ENCODE peak calls at places on chromosomes 12 and 14, in six cellular contexts. One of them, this sample, is unnamed.

GRCh38 chr12:101885912-101886561 is 8.7 kb downstream of the DRAM1 start:
- DNase-seq in endodermal cell: no peak
- DNase-seq in right lobe of liver: no peak
- DNase-seq in foreskin fibroblast: no peak
- DNase-seq in astrocyte of the spinal cord: no peak
- DNase-seq in fibroblast of mammary gland: no peak
- DNase-seq in this sample: no peak

GRCh38 chr14:96039633-96040311 is 610 bp downstream of the C14orf132 start:
- DNase-seq in endodermal cell: peak; percentile 83
- DNase-seq in right lobe of liver: peak; percentile 47
- DNase-seq in foreskin fibroblast: no peak
- DNase-seq in astrocyte of the spinal cord: peak; percentile 43
- DNase-seq in fibroblast of mammary gland: peak; percentile 14
- DNase-seq in this sample: peak; percentile 73

GRCh38 chr14:61876362-61877049 is 114.3 kb downstream of the SNAPC1 start:
- DNase-seq in endodermal cell: no peak
- DNase-seq in right lobe of liver: no peak
- DNase-seq in foreskin fibroblast: no peak
- DNase-seq in astrocyte of the spinal cord: no peak
- DNase-seq in fibroblast of mammary gland: no peak
- DNase-seq in this sample: no peak

GRCh38 chr12:57764662-57765002 is 2.2 kb downstream of the CYP27B1 start:
- DNase-seq in endodermal cell: no peak
- DNase-seq in right lobe of liver: no peak
- DNase-seq in foreskin fibroblast: no peak
- DNase-seq in astrocyte of the spinal cord: no peak
- DNase-seq in fibroblast of mammary gland: no peak
- DNase-seq in this sample: peak; percentile 72

GRCh38 chr12:122356192-122356635 is 66.3 kb downstream of the CLIP1 start:
- DNase-seq in endodermal cell: peak; percentile 85
- DNase-seq in right lobe of liver: no peak
- DNase-seq in foreskin fibroblast: peak; percentile 58
- DNase-seq in astrocyte of the spinal cord: peak; percentile 77
- DNase-seq in fibroblast of mammary gland: peak; percentile 77
- DNase-seq in this sample: no peak

GRCh38 chr12:108640802-108641445 is 7.2 kb upstream of the SELPLG start:
- DNase-seq in endodermal cell: peak; percentile 56
- DNase-seq in right lobe of liver: no peak
- DNase-seq in foreskin fibroblast: no peak
- DNase-seq in astrocyte of the spinal cord: peak; percentile 52
- DNase-seq in fibroblast of mammary gland: peak; percentile 47
- DNase-seq in this sample: no peak

GRCh38 chr12:70251226-70251625 is 8.0 kb downstream of the CNOT2 start:
- DNase-seq in endodermal cell: no peak
- DNase-seq in right lobe of liver: no peak
- DNase-seq in foreskin fibroblast: no peak
- DNase-seq in astrocyte of the spinal cord: no peak
- DNase-seq in fibroblast of mammary gland: no peak
- DNase-seq in this sample: no peak

GRCh38 chr14:50371546-50371945 is 25.1 kb downstream of the CDKL1 start:
- DNase-seq in endodermal cell: no peak
- DNase-seq in right lobe of liver: no peak
- DNase-seq in foreskin fibroblast: no peak
- DNase-seq in astrocyte of the spinal cord: no peak
- DNase-seq in fibroblast of mammary gland: no peak
- DNase-seq in this sample: no peak

GRCh38 chr14:104393199-104393897 is 186.2 kb upstream of the C14orf180 start:
- DNase-seq in endodermal cell: no peak
- DNase-seq in right lobe of liver: no peak
- DNase-seq in foreskin fibroblast: no peak
- DNase-seq in astrocyte of the spinal cord: no peak
- DNase-seq in fibroblast of mammary gland: no peak
- DNase-seq in this sample: peak; percentile 61

GRCh38 chr14:22715186-22715812 is 51.2 kb upstream of the OXA1L start:
- DNase-seq in endodermal cell: no peak
- DNase-seq in right lobe of liver: no peak
- DNase-seq in foreskin fibroblast: no peak
- DNase-seq in astrocyte of the spinal cord: no peak
- DNase-seq in fibroblast of mammary gland: no peak
- DNase-seq in this sample: no peak

GRCh38 chr14:78921856-78922255 is 751.7 kb downstream of the NRXN3 start:
- DNase-seq in endodermal cell: no peak
- DNase-seq in right lobe of liver: no peak
- DNase-seq in foreskin fibroblast: peak; percentile 33
- DNase-seq in astrocyte of the spinal cord: peak; percentile 82
- DNase-seq in fibroblast of mammary gland: peak; percentile 48
- DNase-seq in this sample: no peak

GRCh38 chr12:113837528-113838296 is 128.4 kb downstream of the RBM19 start:
- DNase-seq in endodermal cell: no peak
- DNase-seq in right lobe of liver: no peak
- DNase-seq in foreskin fibroblast: no peak
- DNase-seq in astrocyte of the spinal cord: no peak
- DNase-seq in fibroblast of mammary gland: no peak
- DNase-seq in this sample: no peak

GRCh38 chr12:6230321-6231110 is 30.3 kb downstream of the CD9 start:
- DNase-seq in endodermal cell: no peak
- DNase-seq in right lobe of liver: peak; percentile 42
- DNase-seq in foreskin fibroblast: peak; percentile 58
- DNase-seq in astrocyte of the spinal cord: peak; percentile 68
- DNase-seq in fibroblast of mammary gland: no peak
- DNase-seq in this sample: peak; percentile 78

GRCh38 chr14:24721772-24722171 is 87.8 kb upstream of the GZMB start:
- DNase-seq in endodermal cell: no peak
- DNase-seq in right lobe of liver: no peak
- DNase-seq in foreskin fibroblast: peak; percentile 2
- DNase-seq in astrocyte of the spinal cord: no peak
- DNase-seq in fibroblast of mammary gland: peak; percentile 28
- DNase-seq in this sample: no peak

GRCh38 chr12:45433441-45433868 is 217.6 kb downstream of the ANO6 start:
- DNase-seq in endodermal cell: peak; percentile 94
- DNase-seq in right lobe of liver: no peak
- DNase-seq in foreskin fibroblast: no peak
- DNase-seq in astrocyte of the spinal cord: no peak
- DNase-seq in fibroblast of mammary gland: no peak
- DNase-seq in this sample: no peak

GRCh38 chr12:12482150-12482761 is 80.4 kb downstream of the DUSP16 start:
- DNase-seq in endodermal cell: no peak
- DNase-seq in right lobe of liver: no peak
- DNase-seq in foreskin fibroblast: no peak
- DNase-seq in astrocyte of the spinal cord: no peak
- DNase-seq in fibroblast of mammary gland: no peak
- DNase-seq in this sample: no peak

GRCh38 chr14:106141242-106142220 is 615.1 kb downstream of the TMEM121 start:
- DNase-seq in endodermal cell: no peak
- DNase-seq in right lobe of liver: no peak
- DNase-seq in foreskin fibroblast: no peak
- DNase-seq in astrocyte of the spinal cord: no peak
- DNase-seq in fibroblast of mammary gland: no peak
- DNase-seq in this sample: no peak

GRCh38 chr12:64674367-64674922 is 64.2 kb downstream of the RASSF3 start:
- DNase-seq in endodermal cell: no peak
- DNase-seq in right lobe of liver: no peak
- DNase-seq in foreskin fibroblast: no peak
- DNase-seq in astrocyte of the spinal cord: no peak
- DNase-seq in fibroblast of mammary gland: no peak
- DNase-seq in this sample: no peak

GRCh38 chr14:65291561-65291960 is 121.0 kb upstream of the FUT8 start:
- DNase-seq in endodermal cell: no peak
- DNase-seq in right lobe of liver: no peak
- DNase-seq in foreskin fibroblast: no peak
- DNase-seq in astrocyte of the spinal cord: no peak
- DNase-seq in fibroblast of mammary gland: no peak
- DNase-seq in this sample: no peak

GRCh38 chr14:75258079-75258802 is 20.4 kb upstream of the FOS start:
- DNase-seq in endodermal cell: no peak
- DNase-seq in right lobe of liver: peak; percentile 61
- DNase-seq in foreskin fibroblast: peak; percentile 66
- DNase-seq in astrocyte of the spinal cord: peak; percentile 14
- DNase-seq in fibroblast of mammary gland: peak; percentile 73
- DNase-seq in this sample: peak; percentile 64

GRCh38 chr14:92472860-92473259 is 40.7 kb upstream of the RIN3 start:
- DNase-seq in endodermal cell: no peak
- DNase-seq in right lobe of liver: no peak
- DNase-seq in foreskin fibroblast: no peak
- DNase-seq in astrocyte of the spinal cord: no peak
- DNase-seq in fibroblast of mammary gland: peak; percentile 16
- DNase-seq in this sample: no peak

GRCh38 chr12:17818931-17819330 is 271.1 kb downstream of the RERGL start:
- DNase-seq in endodermal cell: peak; percentile 74
- DNase-seq in right lobe of liver: no peak
- DNase-seq in foreskin fibroblast: no peak
- DNase-seq in astrocyte of the spinal cord: no peak
- DNase-seq in fibroblast of mammary gland: no peak
- DNase-seq in this sample: no peak

DNA sequence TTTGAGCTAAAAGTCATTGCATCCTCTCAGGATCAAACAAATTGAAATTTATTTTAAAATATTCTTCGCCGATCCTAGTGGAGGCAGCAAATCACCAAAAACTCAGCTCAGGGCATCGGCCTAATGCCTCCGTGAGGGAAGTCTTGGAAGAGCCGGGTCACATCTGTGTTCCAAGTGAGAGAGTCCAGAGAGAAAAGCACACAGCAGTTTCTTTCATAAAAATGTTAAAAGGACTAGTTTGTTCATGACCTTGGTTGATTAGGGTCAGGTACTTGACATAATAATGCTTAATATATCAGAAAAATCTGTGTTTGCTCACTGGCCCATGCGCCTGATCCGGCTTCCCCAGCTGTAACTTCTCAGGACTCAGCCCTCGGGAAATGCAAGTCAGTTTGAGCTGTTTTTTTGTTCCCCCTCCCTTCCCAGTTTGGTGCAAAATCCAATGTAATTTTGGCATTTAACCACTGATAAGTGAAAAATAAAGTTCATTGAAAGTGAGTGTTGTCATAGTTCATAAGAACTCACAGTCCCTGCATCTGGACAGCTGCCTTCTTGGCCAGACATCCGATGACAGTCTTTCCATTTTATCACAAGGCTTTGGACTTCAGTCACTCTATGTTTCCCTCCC is 161.7 kb downstream of the CAND1 start:
- DNase-seq in endodermal cell: no peak
- DNase-seq in right lobe of liver: peak; percentile 34
- DNase-seq in foreskin fibroblast: no peak
- DNase-seq in astrocyte of the spinal cord: no peak
- DNase-seq in fibroblast of mammary gland: peak; percentile 44
- DNase-seq in this sample: no peak
- TF ChIP-seq CTCF in endodermal cell: peak; percentile 49
- TF ChIP-seq CTCF in right lobe of liver: peak; percentile 30
- TF ChIP-seq CTCF in foreskin fibroblast: no peak
- TF ChIP-seq CTCF in astrocyte of the spinal cord: no peak
- TF ChIP-seq CTCF in fibroblast of mammary gland: peak; percentile 14
- TF ChIP-seq CTCF in this sample: peak; percentile 43

GRCh38 chr12:50219544-50219943 is 52.4 kb upstream of the CERS5 start:
- DNase-seq in endodermal cell: no peak
- DNase-seq in right lobe of liver: no peak
- DNase-seq in foreskin fibroblast: no peak
- DNase-seq in astrocyte of the spinal cord: no peak
- DNase-seq in fibroblast of mammary gland: no peak
- DNase-seq in this sample: no peak
- H3K4me3 ChIP-seq in endodermal cell: peak overlapping the region; percentile 26
- H3K4me3 ChIP-seq in right lobe of liver: no peak overlapping the region
- H3K4me3 ChIP-seq in foreskin fibroblast: peak overlapping the region; percentile 64
- H3K4me3 ChIP-seq in astrocyte of the spinal cord: peak overlapping the region; percentile 64
- H3K4me3 ChIP-seq in fibroblast of mammary gland: peak overlapping the region; percentile 100
- H3K4me3 ChIP-seq in this sample: peak overlapping the region; percentile 50

DNA sequence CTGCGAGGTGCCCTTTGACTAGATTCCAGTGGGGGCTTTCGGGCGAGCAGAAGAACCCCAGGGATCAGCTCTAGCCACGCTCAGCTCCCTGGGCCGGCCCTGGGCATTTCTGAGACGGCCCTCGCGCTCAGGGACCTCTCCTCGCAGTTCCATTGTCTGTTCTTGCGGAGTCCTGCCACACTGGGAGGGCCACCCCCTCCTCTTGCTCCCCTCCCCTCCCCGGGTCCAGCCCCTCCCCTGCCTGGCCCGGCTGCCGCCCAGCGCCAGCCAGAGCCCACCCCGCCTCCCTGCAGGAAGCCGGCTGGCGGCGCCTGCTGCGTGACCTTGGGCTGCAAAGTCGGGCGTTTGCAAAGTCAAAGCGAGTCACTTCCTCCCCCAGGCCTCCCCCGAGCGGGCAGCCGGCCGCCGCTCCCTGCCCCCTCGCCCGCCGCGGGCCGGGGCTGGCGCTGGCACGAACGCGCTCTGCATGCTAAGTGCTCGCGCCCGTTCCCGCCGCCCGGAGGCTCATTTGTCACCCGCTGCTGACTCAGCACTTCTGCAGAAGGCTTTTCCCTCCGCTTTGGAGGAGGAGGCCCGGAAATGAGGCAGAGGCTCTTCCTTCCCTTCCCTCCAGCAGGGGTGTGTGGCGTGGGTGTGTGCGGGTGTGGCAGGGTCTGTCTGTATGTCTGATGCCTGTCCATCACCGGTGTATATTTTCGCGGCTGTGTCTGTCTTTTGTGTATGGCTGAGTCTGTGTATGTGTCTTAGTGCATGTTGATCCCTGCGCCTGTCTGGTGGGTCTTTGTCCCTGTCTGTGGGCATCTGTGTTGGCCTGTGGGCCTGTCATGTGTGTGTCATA is 72.0 kb downstream of the IRF2BPL start:
- DNase-seq in endodermal cell: peak; percentile 97
- DNase-seq in right lobe of liver: peak; percentile 93
- DNase-seq in foreskin fibroblast: peak; percentile 98
- DNase-seq in astrocyte of the spinal cord: peak; percentile 92
- DNase-seq in fibroblast of mammary gland: peak; percentile 90
- DNase-seq in this sample: peak; percentile 94
- TF ChIP-seq CTCF in endodermal cell: peak; percentile 16
- TF ChIP-seq CTCF in right lobe of liver: peak; percentile 10
- TF ChIP-seq CTCF in foreskin fibroblast: no peak
- TF ChIP-seq CTCF in astrocyte of the spinal cord: no peak
- TF ChIP-seq CTCF in fibroblast of mammary gland: no peak
- TF ChIP-seq CTCF in this sample: peak; percentile 9

DNA sequence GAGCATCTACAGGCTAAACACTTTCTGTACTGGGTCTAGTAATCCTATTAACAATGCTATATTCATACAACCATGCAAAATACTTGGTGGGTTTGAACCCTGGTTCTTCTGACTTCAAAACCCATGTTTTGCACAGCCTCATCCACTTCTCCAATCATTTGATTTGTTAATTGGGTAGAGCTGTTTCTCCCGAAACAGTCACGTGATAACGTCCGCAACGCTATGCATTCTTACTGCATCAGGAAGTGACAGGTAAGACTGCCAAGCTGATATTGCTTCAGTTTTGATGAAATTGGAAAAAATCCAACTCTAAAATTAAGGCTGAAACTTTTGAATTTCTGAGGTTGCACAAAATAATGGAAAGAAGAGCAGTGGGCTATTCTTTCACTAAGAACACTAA is 30.4 kb upstream of the RNU6-7 start:
- DNase-seq in endodermal cell: no peak
- DNase-seq in right lobe of liver: no peak
- DNase-seq in foreskin fibroblast: no peak
- DNase-seq in astrocyte of the spinal cord: no peak
- DNase-seq in fibroblast of mammary gland: no peak
- DNase-seq in this sample: no peak
- H3K4me3 ChIP-seq in endodermal cell: no peak overlapping the region
- H3K4me3 ChIP-seq in right lobe of liver: no peak overlapping the region
- H3K4me3 ChIP-seq in foreskin fibroblast: no peak overlapping the region
- H3K4me3 ChIP-seq in astrocyte of the spinal cord: no peak overlapping the region
- H3K4me3 ChIP-seq in fibroblast of mammary gland: no peak overlapping the region
- H3K4me3 ChIP-seq in this sample: no peak overlapping the region

This sample was measured in upper lobe of right lung.